ENCODE peak calls at places on chromosomes 2 and 18, in six cellular contexts. One of them, this sample, is unnamed.

GRCh38 chr18:48409591-48410094 is 460 bp upstream of the ZBTB7C start:
- DNase-seq in MM.1S: no peak
- DNase-seq in PC-3: no peak
- DNase-seq in hepatocyte: peak; percentile 40
- DNase-seq in GM23338: peak; percentile 49
- DNase-seq in HCT116: no peak
- DNase-seq in this sample: no peak

GRCh38 chr2:68390600-68390999 is 25.5 kb downstream of the PLEK start:
- DNase-seq in hepatocyte: no peak
- DNase-seq in PC-3: no peak
- DNase-seq in MM.1S: no peak
- DNase-seq in HCT116: no peak
- DNase-seq in GM23338: no peak
- DNase-seq in this sample: no peak

GRCh38 chr2:143603035-143603616 is 473.9 kb downstream of the ARHGAP15 start:
- DNase-seq in MM.1S: no peak
- DNase-seq in HCT116: no peak
- DNase-seq in PC-3: no peak
- DNase-seq in hepatocyte: no peak
- DNase-seq in GM23338: peak; percentile 6
- DNase-seq in this sample: peak; percentile 57

GRCh38 chr2:127128508-127128907 is 21.6 kb upstream of the BIN1 start:
- DNase-seq in HCT116: peak; percentile 77
- DNase-seq in PC-3: no peak
- DNase-seq in MM.1S: peak; percentile 96
- DNase-seq in GM23338: peak; percentile 88
- DNase-seq in hepatocyte: peak; percentile 77
- DNase-seq in this sample: peak; percentile 91

GRCh38 chr2:27989149-27989548 is 98.6 kb downstream of the BABAM2 start:
- DNase-seq in GM23338: no peak
- DNase-seq in hepatocyte: no peak
- DNase-seq in MM.1S: no peak
- DNase-seq in HCT116: peak; percentile 32
- DNase-seq in PC-3: no peak
- DNase-seq in this sample: no peak

GRCh38 chr2:27771202-27771547 is 344 bp upstream of the MRPL33 start:
- DNase-seq in hepatocyte: no peak
- DNase-seq in HCT116: no peak
- DNase-seq in PC-3: no peak
- DNase-seq in GM23338: no peak
- DNase-seq in MM.1S: no peak
- DNase-seq in this sample: no peak

GRCh38 chr18:80202264-80202998 is 44.9 kb downstream of the PARD6G start:
- DNase-seq in HCT116: no peak
- DNase-seq in hepatocyte: no peak
- DNase-seq in MM.1S: no peak
- DNase-seq in PC-3: no peak
- DNase-seq in GM23338: no peak
- DNase-seq in this sample: no peak

GRCh38 chr2:231557571-231558217 is 27.4 kb upstream of the NMUR1 start:
- DNase-seq in hepatocyte: peak; percentile 88
- DNase-seq in MM.1S: peak; percentile 86
- DNase-seq in HCT116: peak; percentile 61
- DNase-seq in PC-3: peak; percentile 76
- DNase-seq in GM23338: peak; percentile 93
- DNase-seq in this sample: peak; percentile 82

GRCh38 chr2:9808334-9809063 is 34.8 kb upstream of the TAF1B start:
- DNase-seq in GM23338: no peak
- DNase-seq in HCT116: no peak
- DNase-seq in PC-3: no peak
- DNase-seq in hepatocyte: no peak
- DNase-seq in MM.1S: no peak
- DNase-seq in this sample: no peak

GRCh38 chr2:7552825-7553550 is 635.8 kb downstream of the RNF144A start:
- DNase-seq in PC-3: no peak
- DNase-seq in HCT116: no peak
- DNase-seq in GM23338: no peak
- DNase-seq in MM.1S: no peak
- DNase-seq in hepatocyte: no peak
- DNase-seq in this sample: peak; percentile 34

GRCh38 chr2:144356402-144356801 is 163.5 kb downstream of the ZEB2 start:
- DNase-seq in PC-3: no peak
- DNase-seq in hepatocyte: no peak
- DNase-seq in HCT116: no peak
- DNase-seq in GM23338: no peak
- DNase-seq in MM.1S: no peak
- DNase-seq in this sample: no peak

GRCh38 chr2:206867006-206867405 is 72.3 kb upstream of the CPO start:
- DNase-seq in MM.1S: no peak
- DNase-seq in hepatocyte: no peak
- DNase-seq in HCT116: no peak
- DNase-seq in PC-3: no peak
- DNase-seq in GM23338: no peak
- DNase-seq in this sample: no peak

GRCh38 chr2:38438133-38438532 is 61.1 kb upstream of the ATL2 start:
- DNase-seq in MM.1S: no peak
- DNase-seq in HCT116: no peak
- DNase-seq in hepatocyte: no peak
- DNase-seq in GM23338: no peak
- DNase-seq in PC-3: no peak
- DNase-seq in this sample: no peak

GRCh38 chr2:219616550-219616949 is 10.9 kb upstream of the SLC4A3 start:
- DNase-seq in PC-3: no peak
- DNase-seq in GM23338: no peak
- DNase-seq in hepatocyte: no peak
- DNase-seq in MM.1S: no peak
- DNase-seq in HCT116: no peak
- DNase-seq in this sample: no peak
- TF ChIP-seq CTCF in PC-3: no peak
- TF ChIP-seq CTCF in GM23338: no peak
- TF ChIP-seq CTCF in hepatocyte: no peak
- TF ChIP-seq CTCF in MM.1S: no peak
- TF ChIP-seq CTCF in HCT116: no peak
- TF ChIP-seq CTCF in this sample: no peak

GRCh38 chr2:107627926-107628325 is 198.8 kb upstream of the RGPD4 start:
- DNase-seq in HCT116: no peak
- DNase-seq in hepatocyte: no peak
- DNase-seq in PC-3: no peak
- DNase-seq in GM23338: no peak
- DNase-seq in MM.1S: no peak
- DNase-seq in this sample: no peak

GRCh38 chr2:107622741-107623310 is 203.9 kb upstream of the RGPD4 start:
- DNase-seq in HCT116: no peak
- DNase-seq in GM23338: no peak
- DNase-seq in hepatocyte: no peak
- DNase-seq in MM.1S: no peak
- DNase-seq in PC-3: no peak
- DNase-seq in this sample: no peak

GRCh38 chr2:107621186-107621835 is 205.4 kb upstream of the RGPD4 start:
- DNase-seq in HCT116: no peak
- DNase-seq in GM23338: no peak
- DNase-seq in hepatocyte: no peak
- DNase-seq in PC-3: no peak
- DNase-seq in MM.1S: no peak
- DNase-seq in this sample: no peak

GRCh38 chr2:107627164-107627563 is 199.5 kb upstream of the RGPD4 start:
- DNase-seq in GM23338: peak; percentile 35
- DNase-seq in MM.1S: no peak
- DNase-seq in PC-3: peak; percentile 56
- DNase-seq in HCT116: no peak
- DNase-seq in hepatocyte: no peak
- DNase-seq in this sample: no peak

DNA sequence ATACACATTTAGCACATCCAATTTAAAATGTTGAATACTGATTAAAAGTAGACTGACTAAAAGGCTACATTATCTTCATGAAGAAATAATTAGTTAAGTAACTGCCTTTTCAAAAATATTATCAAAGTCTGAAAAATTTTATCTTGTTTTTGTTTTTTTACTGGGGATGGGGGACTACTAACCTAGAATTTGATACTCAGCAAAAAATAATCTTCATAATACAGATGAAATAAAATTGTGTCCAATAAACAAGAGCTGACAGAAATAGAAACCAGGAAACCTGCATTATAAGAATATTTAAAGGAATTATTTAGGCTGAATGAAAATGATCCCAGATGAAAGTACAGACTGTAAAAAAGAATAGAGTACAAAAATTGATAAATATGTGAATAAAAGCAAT is 200.7 kb upstream of the RGPD4 start:
- DNase-seq in MM.1S: no peak
- DNase-seq in HCT116: no peak
- DNase-seq in PC-3: no peak
- DNase-seq in GM23338: no peak
- DNase-seq in hepatocyte: no peak
- DNase-seq in this sample: no peak
- TF ChIP-seq EZH2 in MM.1S: no peak
- TF ChIP-seq EZH2 in HCT116: no peak
- TF ChIP-seq EZH2 in PC-3: no peak
- TF ChIP-seq EZH2 in GM23338: no peak
- TF ChIP-seq EZH2 in hepatocyte: no peak
- TF ChIP-seq EZH2 in this sample: no peak

GRCh38 chr2:146602856-146603255 is 1242.0 kb upstream of the ACVR2A start:
- DNase-seq in GM23338: no peak
- DNase-seq in hepatocyte: no peak
- DNase-seq in MM.1S: no peak
- DNase-seq in PC-3: no peak
- DNase-seq in HCT116: no peak
- DNase-seq in this sample: no peak
- TF ChIP-seq EZH2phosphoT487 in GM23338: no peak
- TF ChIP-seq EZH2phosphoT487 in hepatocyte: no peak
- TF ChIP-seq EZH2phosphoT487 in MM.1S: no peak
- TF ChIP-seq EZH2phosphoT487 in PC-3: no peak
- TF ChIP-seq EZH2phosphoT487 in HCT116: no peak
- TF ChIP-seq EZH2phosphoT487 in this sample: no peak

GRCh38 chr2:44342854-44343253 is 18.4 kb downstream of the PREPL start:
- DNase-seq in MM.1S: peak; percentile 48
- DNase-seq in hepatocyte: peak; percentile 13
- DNase-seq in GM23338: peak; percentile 36
- DNase-seq in HCT116: no peak
- DNase-seq in PC-3: peak; percentile 55
- DNase-seq in this sample: peak; percentile 39
- TF ChIP-seq CTCF in MM.1S: peak; percentile 58
- TF ChIP-seq CTCF in hepatocyte: peak; percentile 44
- TF ChIP-seq CTCF in GM23338: peak; percentile 60
- TF ChIP-seq CTCF in HCT116: peak; percentile 24
- TF ChIP-seq CTCF in PC-3: peak; percentile 74
- TF ChIP-seq CTCF in this sample: peak; percentile 54

GRCh38 chr2:128556633-128557032 is 238.0 kb upstream of the HS6ST1 start:
- DNase-seq in HCT116: no peak
- DNase-seq in GM23338: no peak
- DNase-seq in MM.1S: no peak
- DNase-seq in PC-3: no peak
- DNase-seq in hepatocyte: no peak
- DNase-seq in this sample: no peak

GRCh38 chr2:128557841-128558241 is 239.2 kb upstream of the HS6ST1 start:
- DNase-seq in hepatocyte: no peak
- DNase-seq in HCT116: no peak
- DNase-seq in GM23338: no peak
- DNase-seq in PC-3: no peak
- DNase-seq in MM.1S: no peak
- DNase-seq in this sample: no peak

GRCh38 chr2:128554151-128554769 is 235.6 kb upstream of the HS6ST1 start:
- DNase-seq in HCT116: no peak
- DNase-seq in MM.1S: no peak
- DNase-seq in PC-3: no peak
- DNase-seq in GM23338: no peak
- DNase-seq in hepatocyte: no peak
- DNase-seq in this sample: no peak

GRCh38 chr2:128557069-128557468 is 238.4 kb upstream of the HS6ST1 start:
- DNase-seq in MM.1S: no peak
- DNase-seq in hepatocyte: no peak
- DNase-seq in GM23338: no peak
- DNase-seq in PC-3: no peak
- DNase-seq in HCT116: no peak
- DNase-seq in this sample: no peak

DNA sequence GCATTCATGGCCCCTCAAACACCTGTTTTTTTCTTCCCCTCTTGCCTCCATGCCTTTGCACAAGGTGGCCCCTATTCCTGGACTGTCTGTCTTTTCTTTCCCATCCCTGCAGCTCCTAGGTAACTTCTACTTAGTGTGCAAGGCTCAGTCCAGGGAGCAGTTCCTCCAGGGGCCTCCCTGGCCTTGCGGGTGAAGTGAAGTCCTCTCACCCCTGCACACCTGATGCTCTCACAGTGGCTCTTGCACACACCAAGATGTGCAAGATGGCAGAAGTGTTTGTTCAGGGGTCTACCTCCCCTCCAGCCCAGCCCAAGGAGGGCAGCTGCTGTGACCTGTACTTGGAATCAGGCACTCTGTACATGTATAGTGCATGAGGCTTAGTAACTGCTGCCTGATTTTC is 236.8 kb upstream of the HS6ST1 start:
- DNase-seq in GM23338: no peak
- DNase-seq in PC-3: no peak
- DNase-seq in MM.1S: no peak
- DNase-seq in HCT116: no peak
- DNase-seq in hepatocyte: no peak
- DNase-seq in this sample: no peak
- TF ChIP-seq EZH2 in GM23338: no peak
- TF ChIP-seq EZH2 in PC-3: no peak
- TF ChIP-seq EZH2 in MM.1S: no peak
- TF ChIP-seq EZH2 in HCT116: no peak
- TF ChIP-seq EZH2 in hepatocyte: no peak
- TF ChIP-seq EZH2 in this sample: no peak

This sample was measured in neural progenitor cell.